ENCODE peak calls at places on chromosomes 13 and 19, in eight cellular contexts. W is stimulated activated CD8-positive, alpha-beta memory T cell treated with anti-CD3 and anti-CD28 coated beads, Interleukin-2, amount 100 ng/mL, for 48 hours; X is amygdala; E is cardiac muscle cell; K is EL; P is activated CD4-positive, alpha-beta T cell treated with anti-CD3 and anti-CD28 coated beads for 48 hours; C is hypothalamus; N is effector memory CD4-positive, alpha-beta T cell. B is an unnamed sample.

GRCh38 chr19:35206379-35206778 is 22.2 kb downstream of the FAM187B start:
- DNase-seq in W (no peak), X (no peak), E (no peak), K (no peak), P (peak), C (no peak), N (peak), B (no peak)

GRCh38 chr19:42207767-42208259 is 9.7 kb downstream of the DEDD2 start:
- DNase-seq in W (no peak), X (no peak), E (peak), K (peak), P (no peak), C (no peak), N (peak), B (peak)

GRCh38 chr13:48625396-48626076 is 28.2 kb upstream of the CYSLTR2 start:
- DNase-seq in W (no peak), X (no peak), E (no peak), K (no peak), P (no peak), C (no peak), N (no peak), B (no peak)

GRCh38 chr13:40187836-40188591 is 478.4 kb downstream of the FOXO1 start:
- DNase-seq in W (no peak), X (no peak), E (no peak), K (no peak), P (peak), C (no peak), N (peak), B (no peak)

GRCh38 chr13:112905990-112906641 is 62.9 kb upstream of the MCF2L start:
- DNase-seq in W (no peak), X (no peak), E (no peak), K (no peak), P (no peak), C (no peak), N (no peak), B (no peak)

GRCh38 chr19:30629086-30629485 is 256.9 kb downstream of the ZNF536 start:
- DNase-seq in W (no peak), X (no peak), E (no peak), K (no peak), P (no peak), C (no peak), N (no peak), B (no peak)

GRCh38 chr19:33304760-33305647 is 2.7 kb upstream of the CEBPA start:
- DNase-seq in W (no peak), X (no peak), E (no peak), K (no peak), P (no peak), C (no peak), N (no peak), B (no peak)

GRCh38 chr19:53853707-53854106 is 14.0 kb upstream of the MYADM start:
- DNase-seq in W (no peak), X (no peak), E (no peak), K (no peak), P (no peak), C (no peak), N (no peak), B (no peak)

GRCh38 chr19:33235996-33236350 is 10.3 kb upstream of the SLC7A10 start:
- DNase-seq in W (no peak), X (no peak), E (no peak), K (no peak), P (no peak), C (no peak), N (no peak), B (no peak)

GRCh38 chr19:35978832-35979365 is 16.1 kb upstream of the SDHAF1 start:
- DNase-seq in W (no peak), X (no peak), E (no peak), K (no peak), P (no peak), C (no peak), N (no peak), B (no peak)

GRCh38 chr19:58059003-58059671 is at the start of gene ZNF135:
- DNase-seq in W (peak), X (peak), E (peak), K (peak), P (peak), C (peak), N (no peak), B (peak)

GRCh38 chr13:91174886-91175501 is 172.5 kb upstream of the MIR17HG start:
- DNase-seq in W (no peak), X (no peak), E (peak), K (no peak), P (no peak), C (no peak), N (no peak), B (no peak)

GRCh38 chr19:56312787-56313343 is 1.8 kb downstream of the ZSCAN5A start:
- DNase-seq in W (no peak), X (no peak), E (peak), K (no peak), P (no peak), C (no peak), N (no peak), B (no peak)

B was measured in iris pigment epithelial cell.